ENCODE peak calls at places on chromosomes 13 and 19, in five cellular contexts. One of them, this sample, is unnamed.

GRCh38 chr13:63190742-63191141 is 1775.1 kb upstream of the PCDH20 start:
- DNase-seq in stimulated activated CD4-positive, alpha-beta T cell treated with anti-CD3 and anti-CD28 coated beads, Interleukin-2, amount 100 ng/mL, for 48 hours: no peak
- DNase-seq in stimulated activated naive CD4-positive, alpha-beta T cell treated with Interleukin-2 at 50 U/mL for 16 hours: no peak
- DNase-seq in CD8-positive, alpha-beta T cell: no peak
- DNase-seq in mucosa of descending colon: no peak
- DNase-seq in this sample: no peak

GRCh38 chr13:111519490-111520170 is 199.2 kb downstream of the TEX29 start:
- DNase-seq in stimulated activated CD4-positive, alpha-beta T cell treated with anti-CD3 and anti-CD28 coated beads, Interleukin-2, amount 100 ng/mL, for 48 hours: no peak
- DNase-seq in stimulated activated naive CD4-positive, alpha-beta T cell treated with Interleukin-2 at 50 U/mL for 16 hours: no peak
- DNase-seq in CD8-positive, alpha-beta T cell: no peak
- DNase-seq in mucosa of descending colon: no peak
- DNase-seq in this sample: no peak

GRCh38 chr13:45321230-45321629 is 19.8 kb downstream of the TPT1 start:
- DNase-seq in stimulated activated CD4-positive, alpha-beta T cell treated with anti-CD3 and anti-CD28 coated beads, Interleukin-2, amount 100 ng/mL, for 48 hours: no peak
- DNase-seq in stimulated activated naive CD4-positive, alpha-beta T cell treated with Interleukin-2 at 50 U/mL for 16 hours: no peak
- DNase-seq in CD8-positive, alpha-beta T cell: no peak
- DNase-seq in mucosa of descending colon: no peak
- DNase-seq in this sample: no peak

GRCh38 chr13:112985803-112986408 is 16.9 kb downstream of the MCF2L start:
- DNase-seq in stimulated activated CD4-positive, alpha-beta T cell treated with anti-CD3 and anti-CD28 coated beads, Interleukin-2, amount 100 ng/mL, for 48 hours: no peak
- DNase-seq in stimulated activated naive CD4-positive, alpha-beta T cell treated with Interleukin-2 at 50 U/mL for 16 hours: no peak
- DNase-seq in CD8-positive, alpha-beta T cell: no peak
- DNase-seq in mucosa of descending colon: no peak
- DNase-seq in this sample: no peak

GRCh38 chr19:33388817-33389573 is 15.5 kb downstream of the CEBPG start:
- DNase-seq in stimulated activated CD4-positive, alpha-beta T cell treated with anti-CD3 and anti-CD28 coated beads, Interleukin-2, amount 100 ng/mL, for 48 hours: no peak
- DNase-seq in stimulated activated naive CD4-positive, alpha-beta T cell treated with Interleukin-2 at 50 U/mL for 16 hours: no peak
- DNase-seq in CD8-positive, alpha-beta T cell: no peak
- DNase-seq in mucosa of descending colon: no peak
- DNase-seq in this sample: no peak

GRCh38 chr13:43805681-43806128 is 18.9 kb upstream of the ENOX1 start:
- DNase-seq in stimulated activated CD4-positive, alpha-beta T cell treated with anti-CD3 and anti-CD28 coated beads, Interleukin-2, amount 100 ng/mL, for 48 hours: no peak
- DNase-seq in stimulated activated naive CD4-positive, alpha-beta T cell treated with Interleukin-2 at 50 U/mL for 16 hours: no peak
- DNase-seq in CD8-positive, alpha-beta T cell: no peak
- DNase-seq in mucosa of descending colon: no peak
- DNase-seq in this sample: no peak

GRCh38 chr13:113670541-113670940 is 3.5 kb downstream of the GRK1 start:
- DNase-seq in stimulated activated CD4-positive, alpha-beta T cell treated with anti-CD3 and anti-CD28 coated beads, Interleukin-2, amount 100 ng/mL, for 48 hours: no peak
- DNase-seq in stimulated activated naive CD4-positive, alpha-beta T cell treated with Interleukin-2 at 50 U/mL for 16 hours: no peak
- DNase-seq in CD8-positive, alpha-beta T cell: no peak
- DNase-seq in mucosa of descending colon: no peak
- DNase-seq in this sample: no peak

GRCh38 chr13:41916173-41916954 is 44.5 kb downstream of the VWA8 start:
- DNase-seq in stimulated activated CD4-positive, alpha-beta T cell treated with anti-CD3 and anti-CD28 coated beads, Interleukin-2, amount 100 ng/mL, for 48 hours: no peak
- DNase-seq in stimulated activated naive CD4-positive, alpha-beta T cell treated with Interleukin-2 at 50 U/mL for 16 hours: no peak
- DNase-seq in CD8-positive, alpha-beta T cell: no peak
- DNase-seq in mucosa of descending colon: no peak
- DNase-seq in this sample: peak

GRCh38 chr19:1168877-1169791 is 4.9 kb downstream of the SBNO2 start:
- DNase-seq in stimulated activated CD4-positive, alpha-beta T cell treated with anti-CD3 and anti-CD28 coated beads, Interleukin-2, amount 100 ng/mL, for 48 hours: no peak
- DNase-seq in stimulated activated naive CD4-positive, alpha-beta T cell treated with Interleukin-2 at 50 U/mL for 16 hours: no peak
- DNase-seq in CD8-positive, alpha-beta T cell: no peak
- DNase-seq in mucosa of descending colon: no peak
- DNase-seq in this sample: no peak

GRCh38 chr13:69601661-69602060 is 506.0 kb upstream of the ATXN8OS start:
- DNase-seq in stimulated activated CD4-positive, alpha-beta T cell treated with anti-CD3 and anti-CD28 coated beads, Interleukin-2, amount 100 ng/mL, for 48 hours: no peak
- DNase-seq in stimulated activated naive CD4-positive, alpha-beta T cell treated with Interleukin-2 at 50 U/mL for 16 hours: no peak
- DNase-seq in CD8-positive, alpha-beta T cell: no peak
- DNase-seq in mucosa of descending colon: no peak
- DNase-seq in this sample: no peak

GRCh38 chr19:46372901-46373572 is 26.1 kb downstream of the PPP5C start:
- DNase-seq in stimulated activated CD4-positive, alpha-beta T cell treated with anti-CD3 and anti-CD28 coated beads, Interleukin-2, amount 100 ng/mL, for 48 hours: no peak
- DNase-seq in stimulated activated naive CD4-positive, alpha-beta T cell treated with Interleukin-2 at 50 U/mL for 16 hours: no peak
- DNase-seq in CD8-positive, alpha-beta T cell: no peak
- DNase-seq in mucosa of descending colon: no peak
- DNase-seq in this sample: no peak

GRCh38 chr19:37778613-37779138 is 710 bp downstream of the ZNF573 start:
- DNase-seq in stimulated activated CD4-positive, alpha-beta T cell treated with anti-CD3 and anti-CD28 coated beads, Interleukin-2, amount 100 ng/mL, for 48 hours: no peak
- DNase-seq in stimulated activated naive CD4-positive, alpha-beta T cell treated with Interleukin-2 at 50 U/mL for 16 hours: no peak
- DNase-seq in CD8-positive, alpha-beta T cell: no peak
- DNase-seq in mucosa of descending colon: no peak
- DNase-seq in this sample: no peak

GRCh38 chr13:113906566-113906965 is 42.7 kb upstream of the GAS6 start:
- DNase-seq in stimulated activated CD4-positive, alpha-beta T cell treated with anti-CD3 and anti-CD28 coated beads, Interleukin-2, amount 100 ng/mL, for 48 hours: no peak
- DNase-seq in stimulated activated naive CD4-positive, alpha-beta T cell treated with Interleukin-2 at 50 U/mL for 16 hours: no peak
- DNase-seq in CD8-positive, alpha-beta T cell: no peak
- DNase-seq in mucosa of descending colon: no peak
- DNase-seq in this sample: no peak

GRCh38 chr19:55579766-55580621 is 654 bp downstream of the ZNF579 start:
- DNase-seq in stimulated activated CD4-positive, alpha-beta T cell treated with anti-CD3 and anti-CD28 coated beads, Interleukin-2, amount 100 ng/mL, for 48 hours: no peak
- DNase-seq in stimulated activated naive CD4-positive, alpha-beta T cell treated with Interleukin-2 at 50 U/mL for 16 hours: no peak
- DNase-seq in CD8-positive, alpha-beta T cell: no peak
- DNase-seq in mucosa of descending colon: no peak
- DNase-seq in this sample: no peak

GRCh38 chr19:32567486-32567885 is 13.5 kb upstream of the PDCD5 start:
- DNase-seq in stimulated activated CD4-positive, alpha-beta T cell treated with anti-CD3 and anti-CD28 coated beads, Interleukin-2, amount 100 ng/mL, for 48 hours: no peak
- DNase-seq in stimulated activated naive CD4-positive, alpha-beta T cell treated with Interleukin-2 at 50 U/mL for 16 hours: no peak
- DNase-seq in CD8-positive, alpha-beta T cell: no peak
- DNase-seq in mucosa of descending colon: no peak
- DNase-seq in this sample: no peak

GRCh38 chr19:19405919-19406877 is 723 bp downstream of the GATAD2A start:
- DNase-seq in stimulated activated CD4-positive, alpha-beta T cell treated with anti-CD3 and anti-CD28 coated beads, Interleukin-2, amount 100 ng/mL, for 48 hours: peak
- DNase-seq in stimulated activated naive CD4-positive, alpha-beta T cell treated with Interleukin-2 at 50 U/mL for 16 hours: peak
- DNase-seq in CD8-positive, alpha-beta T cell: peak
- DNase-seq in mucosa of descending colon: peak
- DNase-seq in this sample: no peak

GRCh38 chr19:42150353-42150752 is 18.1 kb upstream of the POU2F2 start:
- DNase-seq in stimulated activated CD4-positive, alpha-beta T cell treated with anti-CD3 and anti-CD28 coated beads, Interleukin-2, amount 100 ng/mL, for 48 hours: no peak
- DNase-seq in stimulated activated naive CD4-positive, alpha-beta T cell treated with Interleukin-2 at 50 U/mL for 16 hours: no peak
- DNase-seq in CD8-positive, alpha-beta T cell: no peak
- DNase-seq in mucosa of descending colon: no peak
- DNase-seq in this sample: no peak

GRCh38 chr13:29545988-29546387 is 49.5 kb downstream of the SLC7A1 start:
- DNase-seq in stimulated activated CD4-positive, alpha-beta T cell treated with anti-CD3 and anti-CD28 coated beads, Interleukin-2, amount 100 ng/mL, for 48 hours: no peak
- DNase-seq in stimulated activated naive CD4-positive, alpha-beta T cell treated with Interleukin-2 at 50 U/mL for 16 hours: no peak
- DNase-seq in CD8-positive, alpha-beta T cell: no peak
- DNase-seq in mucosa of descending colon: no peak
- DNase-seq in this sample: no peak

GRCh38 chr19:33471111-33471996 is 50.2 kb downstream of the PEPD start:
- DNase-seq in stimulated activated CD4-positive, alpha-beta T cell treated with anti-CD3 and anti-CD28 coated beads, Interleukin-2, amount 100 ng/mL, for 48 hours: no peak
- DNase-seq in stimulated activated naive CD4-positive, alpha-beta T cell treated with Interleukin-2 at 50 U/mL for 16 hours: no peak
- DNase-seq in CD8-positive, alpha-beta T cell: peak
- DNase-seq in mucosa of descending colon: no peak
- DNase-seq in this sample: no peak

GRCh38 chr13:72164811-72165210 is 297.8 kb upstream of the DACH1 start:
- DNase-seq in stimulated activated CD4-positive, alpha-beta T cell treated with anti-CD3 and anti-CD28 coated beads, Interleukin-2, amount 100 ng/mL, for 48 hours: no peak
- DNase-seq in stimulated activated naive CD4-positive, alpha-beta T cell treated with Interleukin-2 at 50 U/mL for 16 hours: no peak
- DNase-seq in CD8-positive, alpha-beta T cell: no peak
- DNase-seq in mucosa of descending colon: no peak
- DNase-seq in this sample: no peak

GRCh38 chr13:113903361-113903760 is 39.5 kb upstream of the GAS6 start:
- DNase-seq in stimulated activated CD4-positive, alpha-beta T cell treated with anti-CD3 and anti-CD28 coated beads, Interleukin-2, amount 100 ng/mL, for 48 hours: no peak
- DNase-seq in stimulated activated naive CD4-positive, alpha-beta T cell treated with Interleukin-2 at 50 U/mL for 16 hours: no peak
- DNase-seq in CD8-positive, alpha-beta T cell: peak
- DNase-seq in mucosa of descending colon: no peak
- DNase-seq in this sample: no peak

GRCh38 chr19:1237027-1237659 is 662 bp downstream of the CBARP start:
- DNase-seq in stimulated activated CD4-positive, alpha-beta T cell treated with anti-CD3 and anti-CD28 coated beads, Interleukin-2, amount 100 ng/mL, for 48 hours: no peak
- DNase-seq in stimulated activated naive CD4-positive, alpha-beta T cell treated with Interleukin-2 at 50 U/mL for 16 hours: no peak
- DNase-seq in CD8-positive, alpha-beta T cell: no peak
- DNase-seq in mucosa of descending colon: no peak
- DNase-seq in this sample: no peak

GRCh38 chr13:110989331-110989730 is 74.5 kb upstream of the ANKRD10 start:
- DNase-seq in stimulated activated CD4-positive, alpha-beta T cell treated with anti-CD3 and anti-CD28 coated beads, Interleukin-2, amount 100 ng/mL, for 48 hours: no peak
- DNase-seq in stimulated activated naive CD4-positive, alpha-beta T cell treated with Interleukin-2 at 50 U/mL for 16 hours: no peak
- DNase-seq in CD8-positive, alpha-beta T cell: no peak
- DNase-seq in mucosa of descending colon: no peak
- DNase-seq in this sample: no peak

GRCh38 chr13:97386832-97387486 is 47.0 kb upstream of the RAP2A start:
- DNase-seq in stimulated activated CD4-positive, alpha-beta T cell treated with anti-CD3 and anti-CD28 coated beads, Interleukin-2, amount 100 ng/mL, for 48 hours: no peak
- DNase-seq in stimulated activated naive CD4-positive, alpha-beta T cell treated with Interleukin-2 at 50 U/mL for 16 hours: no peak
- DNase-seq in CD8-positive, alpha-beta T cell: no peak
- DNase-seq in mucosa of descending colon: peak
- DNase-seq in this sample: no peak

This sample was measured in small intestine.